ENCODE peak calls at places on chromosome 21, in five cellular contexts. O is transverse colon, B is stomach, W is GM23338, M is GM12891. C is an unnamed sample.

GRCh38 chr21:14862794-14863720 is 201.7 kb downstream of the NRIP1 start:
- DNase-seq in O (no peak), B (no peak), W (peak), M (no peak), C (peak)

GRCh38 chr21:37452222-37452621 is 85.6 kb downstream of the DYRK1A start:
- DNase-seq in O (no peak), B (no peak), W (no peak), M (no peak), C (peak)

GRCh38 chr21:31707499-31707898 is 24.4 kb downstream of the SCAF4 start:
- DNase-seq in O (no peak), B (no peak), W (no peak), M (no peak), C (no peak)

GRCh38 chr21:28884481-28884880 is 108.2 kb downstream of the LTN1 start:
- DNase-seq in O (no peak), B (no peak), W (peak), M (no peak), C (no peak)

GRCh38 chr21:29349702-29350101 is 51.0 kb downstream of the BACH1 start:
- DNase-seq in O (no peak), B (no peak), W (no peak), M (no peak), C (no peak)

GRCh38 chr21:33121715-33122475 is 52.0 kb downstream of the OLIG1 start:
- DNase-seq in O (no peak), B (no peak), W (peak), M (no peak), C (peak)

GRCh38 chr21:43890042-43890441 is 25.0 kb downstream of the AGPAT3 start:
- DNase-seq in O (no peak), B (no peak), W (peak), M (no peak), C (no peak)

GRCh38 chr21:33368576-33368975 is 34.6 kb upstream of the IFNGR2 start:
- DNase-seq in O (no peak), B (no peak), W (no peak), M (no peak), C (no peak)

GRCh38 chr21:28928578-28929124 is 64.0 kb downstream of the LTN1 start:
- DNase-seq in O (no peak), B (no peak), W (no peak), M (no peak), C (no peak)

GRCh38 chr21:33021150-33021549 is 4.6 kb upstream of the OLIG2 start:
- DNase-seq in O (no peak), B (no peak), W (no peak), M (no peak), C (no peak)

GRCh38 chr21:30189763-30190162 is 23.2 kb upstream of the CLDN17 start:
- DNase-seq in O (no peak), B (no peak), W (no peak), M (no peak), C (no peak)

GRCh38 chr21:29125199-29125598 is 5.2 kb upstream of the MAP3K7CL start:
- DNase-seq in O (no peak), B (no peak), W (no peak), M (no peak), C (no peak)

GRCh38 chr21:14114251-14114650 is 96.5 kb downstream of the LIPI start:
- DNase-seq in O (no peak), B (no peak), W (peak), M (no peak), C (no peak)

GRCh38 chr21:31374430-31374829 is 30.4 kb upstream of the TIAM1 start:
- DNase-seq in O (no peak), B (no peak), W (no peak), M (no peak), C (no peak)

GRCh38 chr21:31630062-31630711 is 29.3 kb upstream of the SOD1 start:
- DNase-seq in O (no peak), B (peak), W (no peak), M (no peak), C (peak)

GRCh38 chr21:27450216-27450615 is 483.3 kb upstream of the ADAMTS5 start:
- DNase-seq in O (no peak), B (no peak), W (no peak), M (no peak), C (peak)

GRCh38 chr21:16258834-16259611 is 529.2 kb downstream of the USP25 start:
- DNase-seq in O (no peak), B (no peak), W (no peak), M (no peak), C (no peak)

GRCh38 chr21:43209575-43210453 is 41.0 kb downstream of the CRYAA start:
- DNase-seq in O (no peak), B (no peak), W (no peak), M (no peak), C (no peak)

GRCh38 chr21:31878831-31879230 is 6.0 kb downstream of the HUNK start:
- DNase-seq in O (no peak), B (no peak), W (no peak), M (no peak), C (no peak)

GRCh38 chr21:31273278-31273677 is 70.8 kb downstream of the TIAM1 start:
- DNase-seq in O (no peak), B (no peak), W (no peak), M (no peak), C (no peak)

GRCh38 chr21:43824250-43824882 is 35.0 kb downstream of the RRP1 start:
- DNase-seq in O (no peak), B (no peak), W (no peak), M (no peak), C (no peak)

GRCh38 chr21:23968722-23969647 is 1638.3 kb downstream of the MRPL39 start:
- DNase-seq in O (peak), B (peak), W (peak), M (peak), C (peak)

GRCh38 chr21:44442266-44443125 is 12.8 kb upstream of the LRRC3 start:
- DNase-seq in O (no peak), B (no peak), W (no peak), M (no peak), C (no peak)

GRCh38 chr21:33124879-33125278 is 54.9 kb downstream of the OLIG1 start:
- DNase-seq in O (no peak), B (no peak), W (no peak), M (no peak), C (no peak)

GRCh38 chr21:17454315-17455027 is 58.4 kb upstream of the CXADR start:
- DNase-seq in O (no peak), B (no peak), W (peak), M (peak), C (peak)

GRCh38 chr21:20997308-20997632 is 939 bp upstream of the NCAM2 start:
- DNase-seq in O (no peak), B (no peak), W (peak), M (no peak), C (no peak)

GRCh38 chr21:32653326-32653901 is 41.2 kb upstream of the CFAP298 start:
- DNase-seq in O (no peak), B (no peak), W (peak), M (peak), C (peak)

GRCh38 chr21:33244082-33244780 is 14.5 kb downstream of the IFNAR2 start:
- DNase-seq in O (no peak), B (no peak), W (no peak), M (no peak), C (no peak)

GRCh38 chr21:16199539-16199938 is 469.8 kb downstream of the USP25 start:
- DNase-seq in O (no peak), B (no peak), W (no peak), M (no peak), C (no peak)

GRCh38 chr21:29656504-29657227 is 283.1 kb downstream of the GRIK1 start:
- DNase-seq in O (no peak), B (no peak), W (no peak), M (no peak), C (peak)

DNA sequence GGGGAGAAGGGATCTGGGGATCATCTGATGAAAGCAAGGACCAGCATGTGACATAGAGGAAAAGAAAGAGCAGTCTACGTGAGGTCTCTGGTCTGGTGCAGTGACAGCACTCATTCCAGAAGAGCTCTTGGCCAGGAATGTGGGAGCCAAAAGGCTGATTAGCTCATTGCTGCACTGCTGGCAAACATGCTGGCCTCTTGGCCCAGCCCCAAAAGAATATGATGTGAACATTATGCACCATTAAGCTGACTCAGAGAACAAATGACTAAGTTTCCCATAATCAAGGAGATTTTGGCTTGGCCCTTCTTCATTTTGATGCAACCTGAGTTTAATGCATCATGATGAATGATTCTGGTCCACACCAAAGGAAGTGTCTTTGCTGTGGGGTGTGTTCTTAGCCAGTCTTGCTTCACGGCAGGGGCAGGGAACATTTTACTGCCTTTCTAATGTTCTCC is 55.0 kb downstream of the PCBP3 start:
- DNase-seq in O (peak), B (no peak), W (no peak), M (no peak), C (peak)
- TF ChIP-seq POLR2AphosphoS5 in O (peak), B (peak), W (no peak), M (no peak), C (no peak)

DNA sequence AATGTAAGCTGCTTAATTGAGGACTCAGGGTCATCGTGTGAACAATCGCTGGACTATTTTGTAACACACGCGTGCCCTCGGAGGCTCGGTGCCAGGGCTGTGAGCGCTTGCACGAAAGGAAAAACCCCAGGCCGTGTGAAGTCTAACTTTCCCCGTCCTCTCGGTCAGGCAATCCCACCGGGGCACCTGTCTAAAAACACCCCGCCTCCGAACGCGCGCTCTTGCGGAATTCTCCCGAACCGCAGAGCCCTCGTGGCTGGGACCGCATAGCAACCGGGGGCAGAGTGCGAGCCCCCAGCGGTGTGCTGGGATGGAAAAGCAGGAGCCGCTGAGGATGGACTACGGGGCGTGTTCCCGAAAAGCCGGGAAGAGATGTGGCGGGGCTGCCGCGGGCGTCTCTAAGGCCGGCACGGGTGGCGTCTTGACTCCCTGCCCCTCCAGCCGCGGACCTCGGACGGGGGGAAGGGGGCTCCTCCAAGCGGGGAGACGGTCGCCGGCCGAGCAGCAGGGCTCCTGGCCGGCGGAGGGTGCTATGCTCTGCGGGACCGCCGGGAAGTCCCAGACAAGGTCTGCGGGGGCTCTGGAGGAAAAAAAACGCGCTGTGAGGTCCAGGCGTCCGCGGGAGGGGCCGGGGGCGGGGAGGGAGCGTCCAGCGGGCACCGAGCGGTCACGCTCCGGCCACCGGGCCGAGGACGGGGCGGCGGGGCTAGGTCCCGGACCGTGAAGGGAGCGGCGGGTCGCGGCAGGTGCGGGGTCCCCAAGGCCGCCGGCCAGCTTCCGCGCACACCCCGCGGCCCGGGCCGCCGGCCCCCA is 936 bp downstream of the ZBTB21 start:
- DNase-seq in O (peak), B (peak), W (peak), M (no peak), C (peak)
- TF ChIP-seq POLR2AphosphoS5 in O (no peak), B (peak), W (no peak), M (peak), C (no peak)

GRCh38 chr21:46091631-46092025 is 6.3 kb upstream of the COL6A2 start:
- DNase-seq in O (no peak), B (no peak), W (no peak), M (no peak), C (no peak)

GRCh38 chr21:46092811-46093667 is 4.9 kb upstream of the COL6A2 start:
- DNase-seq in O (no peak), B (peak), W (no peak), M (no peak), C (no peak)

GRCh38 chr21:46091118-46091517 is 6.8 kb upstream of the COL6A2 start:
- DNase-seq in O (no peak), B (no peak), W (no peak), M (no peak), C (no peak)

GRCh38 chr21:46093668-46094400 is 4.1 kb upstream of the COL6A2 start:
- DNase-seq in O (no peak), B (peak), W (no peak), M (no peak), C (no peak)

DNA sequence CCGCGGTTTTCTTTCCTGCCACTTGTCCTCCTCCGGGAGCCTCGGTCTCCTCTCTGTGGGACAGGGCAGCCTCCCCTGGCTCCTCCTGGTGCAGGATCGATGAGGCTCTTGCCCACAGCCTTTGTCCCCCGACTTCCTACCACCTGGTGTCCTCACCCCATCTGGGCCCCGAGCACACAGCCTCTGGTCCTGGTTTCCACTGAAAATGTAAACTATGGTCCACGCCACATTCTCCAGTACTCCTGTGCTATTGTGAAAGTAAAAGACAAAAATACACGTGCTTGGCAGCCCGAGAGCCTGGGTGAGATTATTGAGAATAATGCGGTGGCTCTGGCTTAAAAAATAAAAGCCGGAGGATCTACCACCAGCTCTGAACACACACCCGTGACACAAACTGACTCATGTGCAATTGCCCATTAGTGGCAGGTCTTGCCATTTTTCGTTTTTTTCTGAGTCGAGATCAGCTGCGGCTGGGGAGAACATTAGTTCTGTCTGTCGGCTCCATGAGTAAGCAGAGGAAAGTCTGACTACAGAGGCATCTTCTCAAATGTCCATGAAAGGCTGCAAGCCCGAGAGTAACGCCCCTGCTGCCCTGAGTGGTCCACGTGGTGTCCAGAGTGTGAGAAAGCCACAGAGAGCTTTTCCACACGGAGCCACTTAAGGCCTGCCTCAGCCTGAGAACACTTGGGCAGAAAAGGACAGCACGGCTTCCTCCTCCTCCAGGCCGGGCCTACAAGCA is 5.7 kb upstream of the COL6A2 start:
- DNase-seq in O (peak), B (peak), W (no peak), M (peak), C (no peak)
- TF ChIP-seq POLR2AphosphoS5 in O (peak), B (peak), W (no peak), M (no peak), C (no peak)

GRCh38 chr21:45496151-45496967 is 45.9 kb downstream of the SLC19A1 start:
- DNase-seq in O (no peak), B (no peak), W (no peak), M (no peak), C (no peak)
- TF ChIP-seq POLR2AphosphoS5 in O (no peak), B (no peak), W (no peak), M (no peak), C (no peak)

GRCh38 chr21:36320421-36321324 is 676 bp downstream of the MORC3 start:
- DNase-seq in O (peak), B (peak), W (peak), M (peak), C (peak)
- TF ChIP-seq POLR2AphosphoS5 in O (no peak), B (no peak), W (no peak), M (peak), C (no peak)

GRCh38 chr21:40070871-40071270 is 203.6 kb downstream of the PCP4 start:
- DNase-seq in O (no peak), B (no peak), W (no peak), M (no peak), C (no peak)
- TF ChIP-seq POLR2AphosphoS5 in O (no peak), B (no peak), W (no peak), M (no peak), C (no peak)

GRCh38 chr21:19120591-19120990 is 717.0 kb upstream of the TMPRSS15 start:
- DNase-seq in O (no peak), B (no peak), W (peak), M (no peak), C (no peak)

GRCh38 chr21:19123525-19123924 is 719.9 kb upstream of the TMPRSS15 start:
- DNase-seq in O (no peak), B (no peak), W (peak), M (no peak), C (no peak)

GRCh38 chr21:19123053-19123452 is 719.5 kb upstream of the TMPRSS15 start:
- DNase-seq in O (no peak), B (no peak), W (no peak), M (no peak), C (no peak)

DNA sequence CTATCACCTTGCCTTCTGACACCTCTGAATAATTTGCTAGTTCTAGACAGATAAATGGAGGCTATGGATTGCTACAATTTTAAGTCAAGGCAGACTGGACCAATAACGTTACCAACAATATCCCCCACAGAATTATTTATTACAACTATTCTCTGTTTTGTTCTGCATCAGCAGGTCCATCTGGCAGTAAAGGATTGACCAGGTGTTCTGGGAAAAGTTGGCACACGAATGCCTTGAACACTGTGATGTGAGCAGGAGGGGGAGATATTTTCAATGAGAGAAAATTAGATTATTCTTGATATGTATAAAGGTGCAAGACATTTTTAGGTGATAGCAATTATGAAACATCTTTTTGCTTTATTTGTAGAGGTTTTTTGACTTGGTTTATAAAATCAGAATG is 718.8 kb upstream of the TMPRSS15 start:
- DNase-seq in O (no peak), B (no peak), W (no peak), M (no peak), C (no peak)
- TF ChIP-seq POLR2AphosphoS5 in O (no peak), B (no peak), W (no peak), M (no peak), C (no peak)

GRCh38 chr21:34521561-34521960 is 9.6 kb upstream of the KCNE1 start:
- DNase-seq in O (no peak), B (no peak), W (no peak), M (no peak), C (no peak)
- TF ChIP-seq POLR2AphosphoS5 in O (no peak), B (no peak), W (no peak), M (no peak), C (no peak)

DNA sequence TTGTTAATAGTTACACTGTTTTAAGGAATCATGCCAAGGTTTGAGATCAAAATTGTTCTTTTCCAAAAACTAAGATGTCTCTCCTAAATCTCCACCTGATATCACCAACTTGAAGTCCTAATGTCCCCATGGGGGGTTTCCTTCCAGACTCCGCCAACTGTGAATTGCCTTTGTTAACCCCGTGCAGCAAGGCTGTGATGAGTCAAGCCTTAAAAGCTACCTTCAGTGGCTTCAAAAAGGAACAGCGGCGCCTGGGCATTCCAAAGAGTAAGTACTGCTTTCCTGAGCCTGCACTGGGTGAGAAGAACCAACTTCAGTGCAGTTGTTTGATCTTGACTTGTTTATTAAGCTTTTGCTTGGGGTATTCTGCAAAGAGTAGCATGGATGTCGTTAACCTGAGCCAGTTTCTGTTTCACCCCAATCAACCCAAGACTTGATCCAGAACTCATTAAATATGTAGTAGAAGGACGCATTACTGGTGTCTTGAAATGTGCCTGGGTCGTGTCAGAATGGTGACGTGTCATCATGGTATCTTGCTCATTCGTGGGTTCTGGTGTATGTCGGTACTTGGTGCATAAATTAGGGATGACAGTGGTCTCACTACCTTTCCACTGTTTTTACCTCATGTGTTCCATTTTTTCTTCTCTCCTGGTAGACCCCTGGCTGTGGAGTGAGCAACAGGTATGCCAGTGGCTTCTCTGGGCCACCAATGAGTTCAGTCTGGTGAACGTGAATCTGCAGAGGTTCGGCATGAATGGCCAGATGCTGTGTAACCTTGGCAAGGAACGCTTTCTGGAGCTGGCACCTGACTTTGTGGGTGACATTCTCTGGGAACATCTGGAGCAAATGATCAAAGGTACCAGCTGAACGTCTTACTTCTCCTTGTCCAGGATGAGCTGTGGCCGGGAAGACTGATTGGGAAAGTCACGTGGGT is 8.7 kb downstream of the ETS2 start:
- DNase-seq in O (peak), B (no peak), W (peak), M (no peak), C (no peak)
- TF ChIP-seq POLR2AphosphoS5 in O (peak), B (peak), W (no peak), M (no peak), C (no peak)

GRCh38 chr21:26280715-26281310 is 110.2 kb upstream of the APP start:
- DNase-seq in O (no peak), B (no peak), W (peak), M (no peak), C (no peak)
- TF ChIP-seq POLR2AphosphoS5 in O (no peak), B (no peak), W (no peak), M (no peak), C (no peak)

C was measured in endothelial cell of umbilical vein.